ENCODE peak calls at places on chromosomes 6 and 20, in four cellular contexts. One of them, this sample, is unnamed.

GRCh38 chr6:169830876-169831275 is 79.5 kb downstream of the ERMARD start:
- DNase-seq in IMR-90: no peak
- DNase-seq in OCI-LY7: no peak
- DNase-seq in neural progenitor cell: no peak
- DNase-seq in this sample: no peak

GRCh38 chr6:139917943-139918342 is 543.5 kb upstream of the CITED2 start:
- DNase-seq in neural progenitor cell: no peak
- DNase-seq in IMR-90: no peak
- DNase-seq in OCI-LY7: no peak
- DNase-seq in this sample: no peak

GRCh38 chr6:81451787-81452186 is 300.7 kb downstream of the TENT5A start:
- DNase-seq in OCI-LY7: no peak
- DNase-seq in IMR-90: peak; percentile 95
- DNase-seq in neural progenitor cell: no peak
- DNase-seq in this sample: no peak

GRCh38 chr6:160263214-160263939 is 4.8 kb upstream of the SLC22A2 start:
- DNase-seq in OCI-LY7: no peak
- DNase-seq in neural progenitor cell: no peak
- DNase-seq in IMR-90: no peak
- DNase-seq in this sample: no peak

GRCh38 chr6:29489286-29489685 is 1.5 kb upstream of the MAS1L start:
- DNase-seq in neural progenitor cell: no peak
- DNase-seq in OCI-LY7: no peak
- DNase-seq in IMR-90: no peak
- DNase-seq in this sample: no peak

GRCh38 chr6:116444991-116445566 is 16.1 kb upstream of the CALHM6 start:
- DNase-seq in IMR-90: no peak
- DNase-seq in neural progenitor cell: no peak
- DNase-seq in OCI-LY7: no peak
- DNase-seq in this sample: no peak

GRCh38 chr20:38706482-38706881 is 17.8 kb upstream of the SLC32A1 start:
- DNase-seq in OCI-LY7: no peak
- DNase-seq in neural progenitor cell: peak; percentile 82
- DNase-seq in IMR-90: no peak
- DNase-seq in this sample: no peak

GRCh38 chr6:98836025-98836961 is 1.9 kb downstream of the POU3F2 start:
- DNase-seq in IMR-90: no peak
- DNase-seq in neural progenitor cell: peak; percentile 76
- DNase-seq in OCI-LY7: no peak
- DNase-seq in this sample: no peak

GRCh38 chr6:35047265-35048011 is 93.7 kb downstream of the TCP11 start:
- DNase-seq in IMR-90: peak; percentile 71
- DNase-seq in neural progenitor cell: no peak
- DNase-seq in OCI-LY7: no peak
- DNase-seq in this sample: peak; percentile 83

GRCh38 chr6:92044312-92044711 is 1375.0 kb downstream of the EPHA7 start:
- DNase-seq in IMR-90: no peak
- DNase-seq in OCI-LY7: no peak
- DNase-seq in neural progenitor cell: no peak
- DNase-seq in this sample: no peak

GRCh38 chr6:7721654-7722053 is 4.2 kb upstream of the BMP6 start:
- DNase-seq in IMR-90: peak; percentile 41
- DNase-seq in OCI-LY7: peak; percentile 55
- DNase-seq in neural progenitor cell: no peak
- DNase-seq in this sample: no peak

GRCh38 chr6:2872417-2873358 is 30.4 kb downstream of the SERPINB9 start:
- DNase-seq in OCI-LY7: no peak
- DNase-seq in neural progenitor cell: no peak
- DNase-seq in IMR-90: no peak
- DNase-seq in this sample: no peak

GRCh38 chr20:50918403-50918802 is 12.8 kb downstream of the ADNP start:
- DNase-seq in neural progenitor cell: no peak
- DNase-seq in OCI-LY7: no peak
- DNase-seq in IMR-90: peak; percentile 75
- DNase-seq in this sample: no peak

GRCh38 chr20:20432618-20433286 is 64.8 kb downstream of the INSM1 start:
- DNase-seq in OCI-LY7: no peak
- DNase-seq in neural progenitor cell: no peak
- DNase-seq in IMR-90: no peak
- DNase-seq in this sample: no peak

GRCh38 chr6:36229223-36229622 is 32.7 kb downstream of the BRPF3 start:
- DNase-seq in OCI-LY7: no peak
- DNase-seq in neural progenitor cell: no peak
- DNase-seq in IMR-90: no peak
- DNase-seq in this sample: no peak

GRCh38 chr20:9024596-9024995 is 44.3 kb upstream of the PLCB4 start:
- DNase-seq in OCI-LY7: no peak
- DNase-seq in neural progenitor cell: no peak
- DNase-seq in IMR-90: no peak
- DNase-seq in this sample: no peak

GRCh38 chr6:37020426-37021211 is 15.2 kb downstream of the FGD2 start:
- DNase-seq in OCI-LY7: no peak
- DNase-seq in neural progenitor cell: no peak
- DNase-seq in IMR-90: no peak
- DNase-seq in this sample: no peak

GRCh38 chr6:45920819-45921511 is 94.7 kb downstream of the CLIC5 start:
- DNase-seq in neural progenitor cell: no peak
- DNase-seq in OCI-LY7: no peak
- DNase-seq in IMR-90: no peak
- DNase-seq in this sample: no peak

GRCh38 chr6:137661601-137662000 is 167.4 kb upstream of the OLIG3 start:
- DNase-seq in IMR-90: peak; percentile 26
- DNase-seq in OCI-LY7: peak; percentile 40
- DNase-seq in neural progenitor cell: no peak
- DNase-seq in this sample: no peak

GRCh38 chr20:59751075-59751711 is 146.9 kb downstream of the PHACTR3 start:
- DNase-seq in neural progenitor cell: peak; percentile 88
- DNase-seq in IMR-90: peak; percentile 24
- DNase-seq in OCI-LY7: peak; percentile 20
- DNase-seq in this sample: no peak

GRCh38 chr6:26088344-26088743 is 1.1 kb downstream of the HFE start:
- DNase-seq in IMR-90: no peak
- DNase-seq in neural progenitor cell: no peak
- DNase-seq in OCI-LY7: no peak
- DNase-seq in this sample: no peak

GRCh38 chr6:53811082-53811481 is 16.3 kb downstream of the LRRC1 start:
- DNase-seq in IMR-90: no peak
- DNase-seq in neural progenitor cell: no peak
- DNase-seq in OCI-LY7: no peak
- DNase-seq in this sample: no peak

GRCh38 chr6:50962213-50962759 is 143.6 kb downstream of the TFAP2B start:
- DNase-seq in neural progenitor cell: no peak
- DNase-seq in OCI-LY7: no peak
- DNase-seq in IMR-90: no peak
- DNase-seq in this sample: no peak

GRCh38 chr6:27334141-27334540 is 22.1 kb upstream of the POM121L2 start:
- DNase-seq in OCI-LY7: no peak
- DNase-seq in neural progenitor cell: no peak
- DNase-seq in IMR-90: no peak
- DNase-seq in this sample: no peak

GRCh38 chr6:164897523-164898094 is 411.8 kb downstream of the C6orf118 start:
- DNase-seq in OCI-LY7: peak; percentile 1
- DNase-seq in neural progenitor cell: no peak
- DNase-seq in IMR-90: no peak
- DNase-seq in this sample: no peak

GRCh38 chr6:44049163-44049988 is 77.9 kb downstream of the MRPL14 start:
- DNase-seq in IMR-90: peak; percentile 62
- DNase-seq in neural progenitor cell: no peak
- DNase-seq in OCI-LY7: no peak
- DNase-seq in this sample: no peak

GRCh38 chr20:22379472-22379871 is 204.9 kb downstream of the FOXA2 start:
- DNase-seq in IMR-90: no peak
- DNase-seq in neural progenitor cell: no peak
- DNase-seq in OCI-LY7: no peak
- DNase-seq in this sample: no peak

GRCh38 chr6:118551063-118551672 is 3.1 kb downstream of the PLN start:
- DNase-seq in OCI-LY7: peak; percentile 51
- DNase-seq in neural progenitor cell: peak; percentile 59
- DNase-seq in IMR-90: peak; percentile 79
- DNase-seq in this sample: no peak

GRCh38 chr6:112639436-112639835 is 292.3 kb downstream of the RFPL4B start:
- DNase-seq in OCI-LY7: no peak
- DNase-seq in IMR-90: peak; percentile 91
- DNase-seq in neural progenitor cell: no peak
- DNase-seq in this sample: no peak

GRCh38 chr20:34582221-34582620 is 23.7 kb downstream of the MAP1LC3A start:
- DNase-seq in IMR-90: no peak
- DNase-seq in OCI-LY7: no peak
- DNase-seq in neural progenitor cell: no peak
- DNase-seq in this sample: no peak

GRCh38 chr6:25168637-25169036 is 110.5 kb upstream of the CARMIL1 start:
- DNase-seq in neural progenitor cell: no peak
- DNase-seq in OCI-LY7: no peak
- DNase-seq in IMR-90: no peak
- DNase-seq in this sample: no peak

GRCh38 chr6:71463061-71463460 is 174.4 kb downstream of the OGFRL1 start:
- DNase-seq in OCI-LY7: no peak
- DNase-seq in IMR-90: peak; percentile 38
- DNase-seq in neural progenitor cell: no peak
- DNase-seq in this sample: no peak

GRCh38 chr6:71079707-71080106 is 122.8 kb upstream of the B3GAT2 start:
- DNase-seq in OCI-LY7: no peak
- DNase-seq in IMR-90: peak; percentile 53
- DNase-seq in neural progenitor cell: no peak
- DNase-seq in this sample: no peak

GRCh38 chr20:58609026-58609425 is 42.1 kb upstream of the STX16 start:
- DNase-seq in IMR-90: no peak
- DNase-seq in neural progenitor cell: no peak
- DNase-seq in OCI-LY7: no peak
- DNase-seq in this sample: no peak

GRCh38 chr20:4666001-4666470 is 55.7 kb upstream of the PRND start:
- DNase-seq in OCI-LY7: no peak
- DNase-seq in IMR-90: peak; percentile 49
- DNase-seq in neural progenitor cell: no peak
- DNase-seq in this sample: no peak

GRCh38 chr6:166301611-166302529 is 6.3 kb downstream of the PRR18 start:
- DNase-seq in IMR-90: no peak
- DNase-seq in OCI-LY7: no peak
- DNase-seq in neural progenitor cell: no peak
- DNase-seq in this sample: no peak

GRCh38 chr6:3318821-3319540 is 60.2 kb downstream of the PSMG4 start:
- DNase-seq in OCI-LY7: no peak
- DNase-seq in neural progenitor cell: no peak
- DNase-seq in IMR-90: no peak
- DNase-seq in this sample: no peak

GRCh38 chr6:45275358-45275757 is 52.8 kb upstream of the RUNX2 start:
- DNase-seq in OCI-LY7: no peak
- DNase-seq in IMR-90: no peak
- DNase-seq in neural progenitor cell: no peak
- DNase-seq in this sample: no peak

GRCh38 chr20:49579874-49580817 is 12.2 kb upstream of the PTGIS start:
- DNase-seq in OCI-LY7: no peak
- DNase-seq in IMR-90: peak; percentile 85
- DNase-seq in neural progenitor cell: no peak
- DNase-seq in this sample: no peak

GRCh38 chr6:65350525-65350924 is 356.5 kb downstream of the EYS start:
- DNase-seq in neural progenitor cell: no peak
- DNase-seq in OCI-LY7: no peak
- DNase-seq in IMR-90: no peak
- DNase-seq in this sample: no peak
- H3K4me1 ChIP-seq in neural progenitor cell: no peaks in the 10 kb centered on the region
- H3K4me1 ChIP-seq in OCI-LY7: no peaks in the 10 kb centered on the region
- H3K4me1 ChIP-seq in IMR-90: no peaks in the 10 kb centered on the region
- H3K4me1 ChIP-seq in this sample: no peaks in the 10 kb centered on the region

GRCh38 chr20:64053841-64054661 is 4.6 kb upstream of the SOX18 start:
- DNase-seq in neural progenitor cell: peak; percentile 74
- DNase-seq in OCI-LY7: peak; percentile 69
- DNase-seq in IMR-90: no peak
- DNase-seq in this sample: no peak
- TF ChIP-seq CTCF in neural progenitor cell: peak; percentile 53
- TF ChIP-seq CTCF in OCI-LY7: peak; percentile 72
- TF ChIP-seq CTCF in IMR-90: peak; percentile 32
- TF ChIP-seq CTCF in this sample: no peak

DNA sequence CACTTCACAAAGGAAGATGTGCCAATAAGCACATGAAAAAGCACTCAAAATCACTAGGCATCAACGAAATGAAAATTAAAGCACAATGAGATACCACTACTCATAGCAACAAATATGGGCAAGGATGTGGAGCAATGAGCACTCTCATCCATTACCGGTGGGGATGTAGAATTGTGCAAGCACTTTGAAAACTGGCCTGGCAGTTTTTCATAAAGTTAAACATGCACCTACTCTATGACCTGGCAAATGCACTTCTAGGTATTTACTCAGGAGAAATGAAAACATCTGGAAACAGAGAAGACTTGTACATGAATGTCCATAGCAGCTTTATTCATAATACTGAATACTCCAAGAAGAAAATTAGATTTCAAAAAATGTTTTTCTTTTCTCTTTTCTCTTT is 34.1 kb upstream of the TMEM14A start:
- DNase-seq in OCI-LY7: no peak
- DNase-seq in neural progenitor cell: no peak
- DNase-seq in IMR-90: no peak
- DNase-seq in this sample: no peak
- H3K4me1 ChIP-seq in OCI-LY7: no peaks in the 10 kb centered on the region
- H3K4me1 ChIP-seq in neural progenitor cell: peaks cover 11% of the 10 kb centered on the region
- H3K4me1 ChIP-seq in IMR-90: peaks cover 6% of the 10 kb centered on the region
- H3K4me1 ChIP-seq in this sample: no peaks in the 10 kb centered on the region

DNA sequence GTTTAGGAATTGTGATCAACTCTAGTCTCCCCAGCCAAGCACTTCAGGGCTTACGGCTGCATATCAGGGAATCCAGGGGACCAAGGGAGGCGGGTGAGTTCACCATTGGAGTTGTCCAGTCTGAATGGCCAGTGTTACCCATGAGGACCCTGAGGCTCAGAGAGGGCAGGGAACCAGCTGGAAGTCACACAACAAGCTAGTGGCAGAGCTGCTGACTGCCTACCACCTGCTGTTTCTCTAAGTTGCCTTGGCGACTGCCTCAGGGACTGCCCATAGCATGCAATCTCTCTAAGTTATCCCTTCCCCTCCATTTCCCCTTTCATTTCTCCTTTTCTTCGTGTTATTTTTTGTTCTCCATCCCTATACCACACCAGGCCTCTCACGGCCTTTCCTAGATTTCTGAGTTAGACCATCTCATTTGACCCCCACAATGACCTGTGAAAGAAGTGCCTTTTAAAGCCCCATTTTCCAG is 71.8 kb upstream of the SIRPA start:
- DNase-seq in neural progenitor cell: no peak
- DNase-seq in OCI-LY7: no peak
- DNase-seq in IMR-90: no peak
- DNase-seq in this sample: no peak
- TF ChIP-seq CTCF in neural progenitor cell: no peak
- TF ChIP-seq CTCF in OCI-LY7: no peak
- TF ChIP-seq CTCF in IMR-90: no peak
- TF ChIP-seq CTCF in this sample: no peak

GRCh38 chr6:10725046-10725445 is 2.2 kb downstream of the TMEM14C start:
- DNase-seq in IMR-90: no peak
- DNase-seq in OCI-LY7: no peak
- DNase-seq in neural progenitor cell: no peak
- DNase-seq in this sample: no peak
- H3K4me1 ChIP-seq in IMR-90: peaks cover 6% of the 10 kb centered on the region
- H3K4me1 ChIP-seq in OCI-LY7: peaks cover 27% of the 10 kb centered on the region
- H3K4me1 ChIP-seq in neural progenitor cell: peaks cover 14% of the 10 kb centered on the region
- H3K4me1 ChIP-seq in this sample: peaks cover 7% of the 10 kb centered on the region

GRCh38 chr20:11001767-11002540 is 328.2 kb upstream of the JAG1 start:
- DNase-seq in neural progenitor cell: no peak
- DNase-seq in IMR-90: peak; percentile 56
- DNase-seq in OCI-LY7: no peak
- DNase-seq in this sample: no peak
- TF ChIP-seq CTCF in neural progenitor cell: no peak
- TF ChIP-seq CTCF in IMR-90: no peak
- TF ChIP-seq CTCF in OCI-LY7: no peak
- TF ChIP-seq CTCF in this sample: no peak